ENCODE peak calls at places on chromosomes 3 and 15, in four cellular contexts. V is heart right ventricle, M is brain microvascular endothelial cell, P is breast epithelium. C is an unnamed sample.

GRCh38 chr3:194136519-194137313 is 768 bp downstream of the HES1 start:
- DNase-seq in M (peak; percentile 78), V (peak; percentile 64), P (no peak), C (peak; percentile 80)

GRCh38 chr15:55637086-55637485 is 48.9 kb upstream of the PYGO1 start:
- DNase-seq in P (no peak), M (no peak), V (no peak), C (no peak)

GRCh38 chr3:97736928-97737327 is 27.6 kb upstream of the ARL6 start:
- DNase-seq in V (no peak), M (no peak), P (no peak), C (no peak)

GRCh38 chr3:185153170-185153733 is 392 bp upstream of the C3orf70 start:
- DNase-seq in M (peak; percentile 13), P (no peak), V (peak; percentile 17), C (no peak)

GRCh38 chr3:153372326-153372725 is 210.3 kb downstream of the RAP2B start:
- DNase-seq in V (no peak), P (no peak), M (peak; percentile 27), C (no peak)

GRCh38 chr15:31372635-31373091 is 46.0 kb downstream of the KLF13 start:
- DNase-seq in V (peak; percentile 89), M (peak; percentile 47), P (no peak), C (no peak)

GRCh38 chr3:140242818-140243276 is 307.9 kb downstream of the CLSTN2 start:
- DNase-seq in P (no peak), M (peak; percentile 20), V (no peak), C (no peak)

GRCh38 chr15:47439146-47439869 is 278.0 kb upstream of the SEMA6D start:
- DNase-seq in M (peak; percentile 37), V (no peak), P (no peak), C (no peak)

GRCh38 chr15:58222698-58223097 is 84.5 kb downstream of the AQP9 start:
- DNase-seq in M (no peak), V (no peak), P (no peak), C (no peak)

GRCh38 chr3:117892431-117892841 is 1142.2 kb downstream of the IGSF11 start:
- DNase-seq in V (no peak), M (no peak), P (no peak), C (no peak)

GRCh38 chr3:99515-99914 is 97.0 kb upstream of the CHL1 start:
- DNase-seq in M (no peak), V (no peak), P (no peak), C (no peak)

GRCh38 chr3:114350690-114351089 is 56.9 kb downstream of the TIGIT start:
- DNase-seq in P (no peak), V (no peak), M (no peak), C (no peak)

GRCh38 chr15:66677336-66677735 is 24.7 kb upstream of the SMAD6 start:
- DNase-seq in M (no peak), V (no peak), P (no peak), C (no peak)

GRCh38 chr15:58926823-58927222 is 6.7 kb downstream of the SLTM start:
- DNase-seq in M (no peak), V (no peak), P (no peak), C (no peak)

GRCh38 chr3:46481636-46482035 is 16.1 kb upstream of the RTP3 start:
- DNase-seq in P (no peak), V (no peak), M (no peak), C (no peak)

DNA sequence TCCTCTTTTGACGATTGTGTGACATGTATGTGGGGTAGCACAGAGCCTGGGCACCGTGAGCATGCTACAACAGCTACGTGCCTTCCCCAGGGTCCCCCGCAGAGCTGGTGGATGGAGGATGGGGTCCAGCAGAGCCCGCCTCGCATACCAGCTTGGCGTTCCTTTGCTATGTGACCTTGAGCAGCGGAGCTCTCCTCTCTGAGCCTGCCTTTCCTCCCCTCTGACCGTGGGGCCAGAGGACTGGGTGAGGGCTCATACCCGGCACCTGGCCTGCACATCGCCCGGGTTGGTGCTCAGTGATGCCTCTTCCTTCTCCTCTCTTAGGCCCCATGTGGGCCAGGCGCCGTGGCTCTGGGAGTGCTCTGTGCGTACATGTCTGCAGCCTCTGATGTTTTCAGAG is 73.4 kb downstream of the FBLN2 start:
- DNase-seq in P (no peak), V (no peak), M (no peak), C (no peak)
- TF ChIP-seq CTCF in P (no peak), V (no peak), M (no peak), C (no peak)

DNA sequence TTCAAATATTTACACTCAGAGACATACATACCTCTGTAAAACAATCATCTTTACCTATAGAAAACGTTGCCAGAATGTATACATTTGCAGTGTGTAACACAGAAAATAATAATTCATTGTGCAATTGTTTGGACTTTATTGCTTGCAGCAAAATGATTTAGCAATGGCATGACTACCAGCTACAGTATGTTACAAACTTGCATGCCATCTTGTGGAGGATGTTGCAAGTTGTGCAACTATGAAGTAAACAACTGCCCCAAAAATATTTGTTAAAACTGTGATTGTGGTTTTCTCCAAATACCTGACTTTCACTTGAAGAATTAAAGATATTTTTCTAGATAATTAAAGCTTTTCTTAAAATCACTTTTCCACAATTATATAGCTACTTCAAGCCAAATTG is 27.1 kb upstream of the C3orf49 start:
- DNase-seq in P (no peak), V (no peak), M (peak; percentile 11), C (no peak)
- TF ChIP-seq CTCF in P (peak; percentile 35), V (no peak), M (peak; percentile 44), C (peak; percentile 65)

GRCh38 chr3:173870976-173871375 is 473.4 kb downstream of the NLGN1 start:
- DNase-seq in P (no peak), V (no peak), M (no peak), C (no peak)

GRCh38 chr3:173875790-173876189 is 478.2 kb downstream of the NLGN1 start:
- DNase-seq in P (no peak), M (no peak), V (no peak), C (no peak)

GRCh38 chr3:173876476-173876875 is 478.9 kb downstream of the NLGN1 start:
- DNase-seq in P (no peak), V (no peak), M (no peak), C (no peak)
- TF ChIP-seq CTCF in P (no peak), V (no peak), M (peak; percentile 43), C (peak; percentile 72)

DNA sequence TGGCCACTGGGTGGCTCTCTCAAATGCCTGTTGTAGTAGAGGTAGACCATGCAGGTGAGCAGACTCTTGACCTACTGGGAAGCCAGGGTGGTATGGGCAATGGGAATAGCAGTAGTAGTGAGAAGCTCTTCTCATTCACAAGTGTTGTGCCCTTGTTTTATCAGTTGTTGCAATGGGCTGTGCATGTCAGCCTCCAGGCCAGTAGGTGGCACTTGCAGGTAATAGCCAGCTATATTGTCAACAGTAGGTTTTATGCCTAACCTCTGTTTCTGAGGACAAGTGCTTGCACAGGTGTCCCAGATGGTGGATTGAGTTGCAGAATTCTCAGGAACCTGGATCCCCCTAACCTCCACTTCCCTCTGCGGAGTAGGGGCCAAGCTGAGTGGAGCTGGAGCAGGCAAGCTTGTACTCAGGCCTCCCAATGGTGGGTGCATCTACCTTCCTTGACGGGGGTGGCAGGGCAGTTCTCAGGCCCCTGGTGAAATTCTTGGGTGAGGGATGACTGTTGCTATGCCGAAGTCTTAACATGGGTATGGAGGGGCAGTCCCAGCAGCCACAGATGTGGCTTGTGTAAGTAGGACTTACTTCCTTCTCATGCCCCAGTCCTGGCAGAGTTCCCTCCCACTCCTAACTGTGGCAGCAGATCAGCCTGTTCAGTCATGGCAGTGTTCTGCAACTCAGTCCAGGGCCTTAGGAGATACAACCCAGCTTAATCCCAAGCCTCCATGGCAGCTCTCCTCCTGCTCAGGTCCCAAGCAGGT is 104.3 kb downstream of the NEO1 start:
- DNase-seq in V (no peak), M (no peak), P (no peak), C (no peak)
- TF ChIP-seq CTCF in V (no peak), M (no peak), P (no peak), C (no peak)

GRCh38 chr15:37135225-37135624 is 34.9 kb upstream of the MEIS2 start:
- DNase-seq in P (no peak), V (no peak), M (no peak), C (no peak)
- TF ChIP-seq CTCF in P (no peak), V (no peak), M (peak; percentile 57), C (peak; percentile 56)

DNA sequence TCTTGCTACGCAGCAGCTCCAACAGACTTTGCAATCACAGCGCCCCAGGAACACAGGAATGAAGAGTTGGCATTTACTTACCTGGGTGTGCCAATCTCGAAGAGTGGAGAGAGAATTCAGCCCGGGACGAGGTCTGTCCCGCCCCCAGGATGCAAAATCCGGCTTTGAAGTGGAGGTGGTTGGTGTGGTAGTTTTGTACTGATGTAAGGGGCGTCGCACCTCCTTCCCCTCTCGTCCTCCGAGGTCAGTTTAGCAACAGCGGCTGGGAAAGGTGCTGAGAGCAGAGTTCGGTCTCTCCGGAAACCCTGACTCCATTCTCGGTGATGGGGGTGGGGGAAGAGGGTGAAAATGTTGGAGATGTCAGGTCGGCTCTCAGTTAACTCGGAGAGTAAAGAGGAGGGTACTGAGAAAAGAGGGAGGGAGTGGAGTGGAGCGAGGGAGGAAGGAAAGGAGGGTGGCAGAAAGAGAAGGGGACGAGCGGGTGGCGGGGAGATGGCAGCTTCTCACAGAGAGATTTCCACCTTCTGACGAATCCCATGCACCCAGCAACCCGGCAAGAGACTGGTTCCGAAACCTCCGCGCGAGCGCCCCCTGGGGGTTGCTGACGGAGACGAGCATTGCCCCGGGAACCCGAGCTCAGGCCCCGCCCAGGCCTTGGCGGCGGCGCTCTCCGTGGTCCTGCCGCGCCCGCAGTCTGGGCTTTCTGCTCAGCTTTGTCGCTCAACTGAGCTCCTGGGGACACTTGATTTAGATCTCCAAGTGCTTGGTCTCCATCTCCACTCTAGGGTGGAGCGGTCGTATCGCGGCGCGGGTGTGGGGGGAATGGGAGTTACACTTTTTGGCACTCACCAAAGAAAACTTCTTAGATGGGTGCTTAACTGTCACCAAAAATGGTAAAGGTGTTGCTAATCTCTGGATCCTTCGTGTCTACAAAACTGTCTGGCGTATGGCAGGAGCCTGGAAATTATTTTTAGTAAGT is at the start of gene CPNE4:
- DNase-seq in M (peak; percentile 70), V (peak; percentile 77), P (peak; percentile 78), C (peak; percentile 94)
- TF ChIP-seq CTCF in M (peak; percentile 92), V (peak; percentile 37), P (peak; percentile 57), C (peak; percentile 95)

DNA sequence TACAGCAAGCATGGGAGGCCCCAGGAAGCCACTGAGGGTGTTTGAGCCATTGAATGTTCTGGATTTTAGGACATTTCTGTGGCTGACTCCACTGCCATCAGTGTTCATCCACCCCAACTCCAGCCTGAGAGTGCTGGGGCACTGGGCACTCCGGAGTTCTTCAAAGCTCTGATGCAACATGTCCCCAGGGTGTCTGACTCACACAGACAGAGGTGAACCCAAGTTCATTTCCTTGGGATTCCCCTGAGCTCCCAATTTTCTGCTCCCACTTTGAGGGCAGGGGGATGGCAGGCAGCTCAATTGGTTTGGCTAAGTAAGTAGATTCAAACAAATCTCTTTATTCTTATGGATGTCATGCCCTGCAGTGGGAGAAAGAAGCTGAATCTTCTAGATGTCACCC is 2.2 kb downstream of the STRA6 start:
- DNase-seq in V (no peak), P (no peak), M (peak; percentile 85), C (no peak)
- TF ChIP-seq CTCF in V (no peak), P (no peak), M (no peak), C (no peak)